ENCODE peak calls at places on chromosomes 11 and 22, in six cellular contexts. D, C, B, T, K and S are unnamed samples. For H3K36me3 and H3K4me1, the result is how much of the 10 kb centered on the place peaks cover.

GRCh38 chr11:120511804-120512726 is 517 bp downstream of the GRIK4 start:
- DNase-seq in D (peak), C (no peak), B (no peak), T (no peak), K (no peak), S (no peak)

GRCh38 chr11:21556936-21557335 is 635.9 kb upstream of the ANO5 start:
- DNase-seq in D (no peak), C (no peak), B (no peak), T (no peak), K (no peak), S (no peak)

GRCh38 chr11:67032830-67033555 is 10.1 kb downstream of the SYT12 start:
- DNase-seq in D (no peak), C (peak), B (no peak), T (no peak), K (no peak), S (peak)

GRCh38 chr11:102142333-102142732 is 32.1 kb downstream of the YAP1 start:
- DNase-seq in D (no peak), C (no peak), B (no peak), T (no peak), K (no peak), S (peak)

GRCh38 chr22:37109242-37109917 is at the start of gene TMPRSS6:
- DNase-seq in D (no peak), C (no peak), B (no peak), T (no peak), K (no peak), S (no peak)

GRCh38 chr11:34053161-34053686 is 1.7 kb downstream of the CAPRIN1 start:
- DNase-seq in D (peak), C (peak), B (peak), T (peak), K (peak), S (peak)

GRCh38 chr22:47041201-47042115 is 279.0 kb downstream of the TBC1D22A start:
- DNase-seq in D (peak), C (no peak), B (no peak), T (no peak), K (no peak), S (no peak)

GRCh38 chr11:6677018-6677417 is 6.1 kb downstream of the MRPL17 start:
- DNase-seq in D (no peak), C (no peak), B (no peak), T (no peak), K (no peak), S (no peak)

GRCh38 chr11:79195209-79195608 is 245.6 kb downstream of the TENM4 start:
- DNase-seq in D (no peak), C (no peak), B (no peak), T (no peak), K (no peak), S (no peak)

GRCh38 chr11:103359221-103359620 is 250.0 kb downstream of the DYNC2H1 start:
- DNase-seq in D (no peak), C (no peak), B (no peak), T (no peak), K (no peak), S (no peak)

GRCh38 chr11:26134053-26134452 is 197.9 kb upstream of the ANO3 start:
- DNase-seq in D (no peak), C (no peak), B (no peak), T (no peak), K (no peak), S (no peak)

GRCh38 chr11:116055064-116055463 is 550.8 kb upstream of the CADM1 start:
- DNase-seq in D (no peak), C (no peak), B (no peak), T (no peak), K (no peak), S (no peak)

GRCh38 chr11:130779943-130780342 is 136.3 kb downstream of the SNX19 start:
- DNase-seq in D (no peak), C (no peak), B (no peak), T (no peak), K (no peak), S (no peak)

GRCh38 chr11:17481905-17482304 is 5.3 kb upstream of the ABCC8 start:
- DNase-seq in D (no peak), C (no peak), B (no peak), T (no peak), K (no peak), S (no peak)

GRCh38 chr22:46619240-46619829 is 851 bp upstream of the GRAMD4 start:
- DNase-seq in D (no peak), C (no peak), B (no peak), T (no peak), K (no peak), S (no peak)

GRCh38 chr11:6469599-6469998 is 4.1 kb downstream of the TRIM3 start:
- DNase-seq in D (no peak), C (no peak), B (peak), T (no peak), K (no peak), S (no peak)

GRCh38 chr11:35029979-35030378 is 109.0 kb upstream of the CD44 start:
- DNase-seq in D (no peak), C (peak), B (no peak), T (peak), K (no peak), S (peak)

GRCh38 chr22:20550851-20551744 is 43.7 kb downstream of the MED15 start:
- DNase-seq in D (no peak), C (no peak), B (peak), T (peak), K (peak), S (peak)

GRCh38 chr11:36409152-36409713 is 100.8 kb downstream of the TRAF6 start:
- DNase-seq in D (no peak), C (no peak), B (no peak), T (peak), K (no peak), S (no peak)

GRCh38 chr11:119567667-119568582 is 145.0 kb upstream of the THY1 start:
- DNase-seq in D (no peak), C (peak), B (peak), T (no peak), K (peak), S (peak)

GRCh38 chr11:119373059-119373875 is 8.2 kb downstream of the USP2 start:
- DNase-seq in D (peak), C (no peak), B (no peak), T (no peak), K (no peak), S (no peak)

GRCh38 chr22:49476800-49477400 is 350.8 kb downstream of the BRD1 start:
- DNase-seq in D (no peak), C (no peak), B (no peak), T (no peak), K (no peak), S (no peak)

GRCh38 chr11:2759228-2760195 is 59.7 kb upstream of the KCNQ1OT1 start:
- DNase-seq in D (peak), C (no peak), B (no peak), T (no peak), K (peak), S (no peak)

GRCh38 chr22:49197500-49197899 is 630.2 kb downstream of the BRD1 start:
- DNase-seq in D (peak), C (no peak), B (no peak), T (no peak), K (no peak), S (no peak)

GRCh38 chr22:29014773-29015172 is 46.9 kb downstream of the C22orf31 start:
- DNase-seq in D (no peak), C (no peak), B (no peak), T (no peak), K (no peak), S (no peak)

GRCh38 chr11:1782831-1783724 is 19.4 kb upstream of the CTSD start:
- DNase-seq in D (no peak), C (peak), B (no peak), T (no peak), K (peak), S (peak)

GRCh38 chr11:17012712-17013547 is 1.3 kb downstream of the PLEKHA7 start:
- DNase-seq in D (peak), C (peak), B (peak), T (no peak), K (peak), S (peak)

DNA sequence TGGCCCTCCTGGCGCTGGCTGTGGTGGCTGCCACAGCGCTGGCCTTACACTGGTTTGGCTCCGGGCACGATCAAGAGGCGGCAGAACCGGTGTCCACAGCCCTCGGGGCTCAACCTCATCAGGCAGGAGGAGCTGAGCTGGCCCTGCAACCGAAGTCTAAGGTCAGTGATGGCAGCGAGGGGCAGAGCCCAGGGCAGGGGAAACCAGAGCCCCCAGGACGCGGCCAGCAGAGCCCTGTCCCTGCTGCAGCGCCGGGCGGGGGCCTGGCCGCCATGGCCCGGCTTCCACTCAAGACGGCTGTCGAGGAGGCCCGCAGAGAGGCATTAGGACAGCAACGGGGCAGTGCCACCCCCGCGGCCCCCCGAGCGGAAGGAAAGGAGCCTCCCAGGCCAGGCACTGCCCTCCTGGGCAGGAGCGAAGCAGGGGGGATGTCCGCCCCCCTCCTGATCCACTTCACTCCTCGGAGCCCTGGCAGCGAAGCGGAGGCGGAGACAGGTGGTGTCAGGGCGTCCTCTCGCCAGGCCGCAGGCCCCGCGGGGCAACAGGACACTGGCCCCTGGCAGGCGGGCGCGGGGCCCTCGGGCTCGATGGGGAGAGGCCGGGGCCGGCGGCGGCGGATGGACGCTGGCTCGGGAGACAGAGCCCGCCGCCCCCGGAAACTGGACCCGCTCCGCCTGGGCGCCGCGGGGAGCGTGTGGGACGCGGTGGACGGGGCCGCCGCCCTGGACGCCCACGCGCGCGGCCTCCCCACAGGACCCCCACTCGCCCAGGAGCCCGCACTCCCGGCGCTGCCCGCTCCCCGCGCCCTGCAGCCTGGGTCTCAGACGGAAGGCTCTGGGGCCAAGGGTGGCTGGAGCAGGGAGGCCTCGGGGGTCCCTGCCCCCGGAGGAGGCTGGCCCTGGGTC is 879 bp downstream of the KLHDC7B start:
- DNase-seq in D (peak), C (no peak), B (no peak), T (no peak), K (no peak), S (no peak)
- H3K36me3 ChIP-seq in D (under half), C (under half), B (under half), T (under half), K (under half), S (under half)

DNA sequence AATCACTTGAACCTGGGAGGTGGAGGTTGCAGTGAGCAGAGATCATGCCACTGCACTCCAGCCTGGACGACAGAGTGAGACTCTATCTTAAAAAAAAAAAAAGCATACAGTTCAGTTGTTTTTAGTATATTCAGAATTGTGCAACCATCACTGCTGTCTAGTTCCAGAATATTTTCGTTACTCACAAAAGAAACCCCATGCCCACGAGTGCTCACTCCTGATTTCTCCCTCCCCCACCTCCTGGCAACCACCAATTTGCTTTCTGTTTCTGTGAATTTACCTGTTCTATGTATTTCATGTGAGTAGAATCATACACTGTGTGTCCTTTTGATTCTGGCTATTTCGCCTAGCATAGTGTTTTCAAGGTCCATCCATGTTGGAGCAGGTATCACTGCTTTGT is 24.8 kb downstream of the PTPRJ start:
- DNase-seq in D (no peak), C (no peak), B (no peak), T (peak), K (no peak), S (peak)
- H3K4me1 ChIP-seq in D (under half), C (under half), B (under half), T (half or more), K (under half), S (under half)

DNA sequence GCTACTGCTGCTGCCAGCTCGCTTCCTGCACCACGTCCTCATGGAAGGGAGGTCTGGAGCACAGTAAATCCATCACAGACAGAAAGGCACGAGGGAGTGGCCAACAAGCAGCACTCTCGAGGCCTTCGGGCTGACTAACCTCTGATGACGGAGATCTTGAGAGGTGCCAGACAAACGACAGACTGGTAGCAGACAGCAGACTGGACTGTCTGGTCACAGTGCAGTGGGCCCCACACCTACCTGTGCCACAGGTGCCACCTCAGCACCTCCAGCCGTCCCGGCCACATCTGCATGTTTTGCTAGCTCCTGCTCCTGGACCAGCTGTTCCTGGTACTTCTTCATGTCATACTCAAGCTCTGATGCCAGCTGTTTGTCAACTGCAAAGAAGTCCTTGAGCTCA is 64.1 kb downstream of the NCAPD3 start:
- DNase-seq in D (no peak), C (no peak), B (no peak), T (no peak), K (no peak), S (no peak)
- H3K36me3 ChIP-seq in D (half or more), C (half or more), B (under half), T (half or more), K (under half), S (under half)

DNA sequence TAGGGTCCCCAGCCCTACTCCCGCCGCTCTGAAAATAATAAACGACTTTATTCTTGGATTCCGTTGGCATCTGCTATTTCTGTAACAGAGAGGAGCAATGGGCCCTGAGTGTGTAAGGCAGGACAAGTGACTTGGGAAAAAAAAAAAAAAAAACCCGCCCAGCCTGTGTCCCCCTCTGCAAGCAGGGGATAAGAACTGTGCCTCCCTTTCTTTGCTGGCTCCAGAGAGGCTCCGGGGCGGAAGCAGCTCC is 464 bp upstream of the DNAJC4 start:
- DNase-seq in D (no peak), C (no peak), B (peak), T (no peak), K (no peak), S (no peak)
- H3K4me1 ChIP-seq in D (under half), C (under half), B (under half), T (half or more), K (half or more), S (under half)

GRCh38 chr11:61844909-61845565 is 16.9 kb downstream of the FADS2 start:
- DNase-seq in D (no peak), C (no peak), B (no peak), T (no peak), K (no peak), S (no peak)
- H3K36me3 ChIP-seq in D (half or more), C (under half), B (under half), T (under half), K (under half), S (under half)